ENCODE peak calls at places on chromosomes 4 and X, in ten cellular contexts. D is body of pancreas, W is SK-N-SH, H is astrocyte of the spinal cord, S is fibroblast of pulmonary artery, V is kidney epithelial cell, F is right lobe of liver, Z is heart right ventricle, U is psoas muscle, K is BJ. T is an unnamed sample.

GRCh38 chr4:146059865-146060264 is 115.7 kb upstream of the LSM6 start:
- DNase-seq in U (no peak), F (no peak), W (no peak), K (no peak), S (no peak), V (peak), Z (no peak), H (no peak), D (no peak), T (peak)

GRCh38 chrX:1593286-1594271 is 2.2 kb downstream of the AKAP17A start:
- DNase-seq in K (no peak), S (no peak), F (no peak), H (no peak), D (no peak), U (no peak), V (no peak), Z (no peak), W (no peak), T (no peak)

GRCh38 chrX:7582191-7582590 is 260.8 kb upstream of the VCX start:
- DNase-seq in D (no peak), W (no peak), K (no peak), F (no peak), U (no peak), V (no peak), Z (no peak), S (no peak), H (no peak), T (no peak)

GRCh38 chr4:4851906-4852305 is 7.6 kb upstream of the MSX1 start:
- DNase-seq in W (no peak), V (no peak), S (no peak), F (no peak), K (no peak), U (peak), Z (no peak), D (no peak), H (no peak), T (no peak)

GRCh38 chrX:111100191-111100590 is 4.2 kb downstream of the PAK3 start:
- DNase-seq in H (peak), D (peak), F (peak), U (no peak), Z (no peak), V (no peak), K (no peak), W (peak), S (peak), T (peak)

GRCh38 chr4:13455411-13455810 is 28.7 kb downstream of the RAB28 start:
- DNase-seq in D (no peak), V (no peak), Z (no peak), H (peak), S (peak), U (no peak), W (no peak), K (no peak), F (no peak), T (no peak)

GRCh38 chr4:139619644-139620043 is 46.0 kb upstream of the MGST2 start:
- DNase-seq in F (no peak), V (no peak), S (peak), W (no peak), K (no peak), D (no peak), U (no peak), H (no peak), Z (no peak), T (peak)

GRCh38 chrX:111270339-111270738 is at the start of gene CAPN6:
- DNase-seq in Z (no peak), V (no peak), U (peak), D (peak), F (no peak), K (no peak), H (no peak), S (no peak), W (no peak), T (peak)

GRCh38 chr4:128244379-128244778 is 43.2 kb downstream of the PGRMC2 start:
- DNase-seq in F (no peak), Z (no peak), U (no peak), D (no peak), V (no peak), W (no peak), K (no peak), S (no peak), H (peak), T (peak)

GRCh38 chr4:26252349-26252748 is 68.5 kb upstream of the RBPJ start:
- DNase-seq in F (no peak), U (no peak), S (no peak), V (peak), H (no peak), K (no peak), D (no peak), Z (no peak), W (no peak), T (no peak)

DNA sequence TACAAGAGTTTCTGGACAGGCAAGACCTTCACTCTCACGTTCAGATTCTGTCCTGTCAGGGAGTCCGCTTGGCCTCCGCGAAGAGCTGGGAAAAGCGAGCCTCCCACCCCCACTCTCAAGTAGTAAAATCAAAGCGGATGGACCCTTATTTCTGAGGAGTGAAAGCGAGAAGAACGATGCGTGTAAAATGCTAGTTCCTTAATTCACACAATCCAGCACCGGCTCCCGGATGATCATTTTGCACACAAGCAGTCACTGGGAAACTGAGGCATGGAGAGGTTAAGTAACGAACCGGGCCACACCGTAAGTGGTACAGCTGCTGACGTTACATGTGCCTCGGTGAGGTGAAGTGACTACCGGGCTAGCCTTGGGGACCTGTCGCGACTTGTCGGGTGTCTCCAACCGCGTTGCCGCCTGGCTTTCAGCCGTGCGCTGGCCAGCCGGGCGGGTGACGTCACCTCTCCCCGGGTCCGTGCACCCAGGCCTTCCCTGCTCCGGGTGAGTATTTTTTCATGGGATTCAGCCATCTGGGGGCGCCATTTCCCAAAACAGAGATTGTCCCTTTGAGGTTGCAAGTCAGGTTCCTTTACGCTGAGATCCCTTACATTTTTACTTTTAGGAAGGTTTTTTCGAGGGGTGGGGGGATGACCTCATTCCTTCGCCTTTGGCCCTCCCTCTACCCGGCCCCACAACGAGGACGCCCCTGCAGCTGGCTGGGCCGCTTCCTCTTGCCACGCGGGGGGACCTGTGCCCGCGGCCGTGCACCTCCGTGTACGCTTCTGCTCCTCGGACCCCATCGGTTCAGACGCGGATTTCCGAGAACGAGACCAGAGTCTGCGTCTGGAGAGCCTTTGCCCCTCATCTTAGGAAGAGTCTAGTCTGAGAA is 3.4 kb upstream of the SFRP2 start:
- DNase-seq in K (no peak), Z (peak), S (peak), U (peak), W (peak), V (no peak), F (peak), H (peak), D (peak), T (peak)
- TF ChIP-seq CTCF in K (peak), Z (peak), S (peak), U (no peak), W (peak), V (peak), F (peak), H (peak), D (no peak), T (peak)

GRCh38 chrX:106997611-106998010 is 2.4 kb downstream of the MORC4 start:
- DNase-seq in S (no peak), U (no peak), K (no peak), F (no peak), W (no peak), H (no peak), V (no peak), D (no peak), Z (no peak), T (no peak)
- H3K4me3 ChIP-seq in S (no peak), U (no peak), K (no peak), F (no peak), W (no peak), H (no peak), V (no peak), D (no peak), Z (no peak), T (no peak)

GRCh38 chrX:154483325-154483724 is 3.1 kb downstream of the UBL4A start:
- DNase-seq in H (no peak), Z (no peak), D (no peak), S (no peak), W (no peak), F (no peak), V (no peak), K (no peak), U (no peak), T (no peak)

GRCh38 chrX:154484255-154485149 is 1.9 kb downstream of the UBL4A start:
- DNase-seq in K (no peak), Z (no peak), U (no peak), D (no peak), S (no peak), V (no peak), W (no peak), F (peak), H (no peak), T (peak)

GRCh38 chrX:154486052-154486395 is 391 bp downstream of the UBL4A start:
- DNase-seq in F (peak), H (no peak), V (no peak), W (peak), K (no peak), U (peak), S (no peak), Z (peak), D (peak), T (peak)

GRCh38 chrX:154486396-154487207 is at the start of gene UBL4A:
- DNase-seq in K (no peak), F (peak), Z (peak), D (peak), W (peak), V (no peak), U (peak), S (peak), H (peak), T (peak)

DNA sequence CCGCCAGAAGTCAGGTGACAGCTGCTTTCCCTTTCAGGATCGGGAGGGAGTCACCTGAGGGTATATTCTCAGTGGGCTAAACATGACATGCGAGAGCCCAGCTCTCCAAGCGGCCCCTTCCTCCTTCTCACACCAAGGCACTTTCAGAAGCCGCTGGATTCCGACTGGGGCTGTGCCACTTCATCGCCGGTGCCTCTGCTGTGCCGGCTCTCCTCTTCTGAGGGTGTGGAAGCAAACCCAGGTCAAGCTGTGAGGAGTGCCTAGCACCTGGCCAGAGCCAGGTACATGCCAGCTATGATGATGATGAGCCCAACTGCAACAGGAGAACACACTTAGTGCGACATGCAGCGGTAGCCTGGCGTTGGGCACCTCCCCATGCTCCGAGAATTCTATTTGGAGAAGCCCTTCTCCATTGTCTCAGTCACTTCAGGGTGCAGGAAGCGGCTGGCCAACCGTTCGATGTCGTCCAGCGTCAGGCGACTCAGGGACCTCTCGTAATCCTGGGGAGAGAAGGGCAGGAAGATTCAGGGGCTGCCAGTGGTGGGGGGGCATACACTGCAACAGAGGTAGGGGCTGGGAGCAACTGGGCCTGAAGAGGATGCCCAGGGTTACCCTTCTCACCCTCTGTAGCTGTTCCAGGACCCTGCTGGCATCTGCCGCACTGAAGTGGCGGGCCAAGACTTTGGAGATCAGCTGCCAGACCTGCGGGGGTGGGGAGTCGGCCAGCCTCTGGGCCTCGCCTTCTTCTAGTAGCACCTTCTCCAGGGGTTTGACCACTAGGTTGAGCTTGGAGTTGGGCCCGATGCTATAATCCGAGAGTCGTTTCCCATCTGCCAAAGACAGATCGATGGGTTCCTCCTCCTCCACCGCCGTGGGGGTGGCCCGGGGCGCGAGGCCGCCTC is 1.0 kb downstream of the UBL4A start:
- DNase-seq in H (no peak), D (peak), K (no peak), Z (no peak), W (no peak), V (no peak), F (peak), S (no peak), U (no peak), T (no peak)
- TF ChIP-seq CTCF in H (no peak), D (no peak), K (no peak), Z (no peak), W (no peak), V (no peak), F (no peak), S (no peak), U (no peak), T (no peak)

GRCh38 chr4:48906283-48907173 is at the start of gene OCIAD2:
- DNase-seq in V (peak), S (peak), D (peak), F (peak), K (no peak), H (peak), Z (peak), W (peak), U (peak), T (peak)

GRCh38 chr4:48904101-48904500 is 2.5 kb downstream of the OCIAD2 start:
- DNase-seq in D (no peak), V (no peak), S (no peak), K (no peak), H (no peak), W (no peak), Z (no peak), U (no peak), F (no peak), T (no peak)

GRCh38 chr4:48904541-48905142 is 1.9 kb downstream of the OCIAD2 start:
- DNase-seq in S (peak), V (no peak), D (no peak), W (no peak), H (peak), K (no peak), Z (no peak), U (no peak), F (no peak), T (no peak)

GRCh38 chr4:48907706-48908477 is 1.3 kb upstream of the OCIAD2 start:
- DNase-seq in S (no peak), D (no peak), W (no peak), V (no peak), H (no peak), K (no peak), Z (no peak), F (no peak), U (no peak), T (no peak)

GRCh38 chr4:48905363-48906015 is 1.1 kb downstream of the OCIAD2 start:
- DNase-seq in K (no peak), F (peak), Z (no peak), S (peak), D (peak), W (peak), V (peak), U (no peak), H (peak), T (peak)
- H3K4me3 ChIP-seq in K (no peak), F (peak), Z (peak), S (peak), D (no peak), W (peak), V (peak), U (peak), H (peak), T (peak)

GRCh38 chr4:84901173-84901572 is 65.3 kb downstream of the WDFY3 start:
- DNase-seq in F (no peak), V (no peak), S (no peak), K (no peak), U (no peak), H (no peak), Z (no peak), W (no peak), D (no peak), T (no peak)
- TF ChIP-seq CTCF in F (no peak), V (no peak), S (no peak), K (no peak), U (no peak), H (no peak), Z (no peak), W (no peak), D (no peak), T (no peak)

GRCh38 chrX:69097451-69098236 is 67.6 kb downstream of the PJA1 start:
- DNase-seq in F (no peak), V (no peak), W (no peak), S (no peak), K (no peak), Z (no peak), U (no peak), H (no peak), D (no peak), T (peak)
- H3K4me3 ChIP-seq in F (no peak), V (no peak), W (no peak), S (no peak), K (no peak), Z (no peak), U (no peak), H (no peak), D (no peak), T (no peak)

T was measured in epithelial cell of esophagus.